ENCODE peak calls at places on chromosomes 11 and 22, in eight cellular contexts. W, M, C, A, E, P, X and S are unnamed samples.

GRCh38 chr22:21003782-21004181 is 1.9 kb upstream of the THAP7 start:
- DNase-seq in M (no peak), A (no peak), W (no peak), P (no peak), E (no peak), X (no peak), C (no peak), S (no peak)

GRCh38 chr22:30573594-30574094 is 821 bp downstream of the GAL3ST1 start:
- DNase-seq in A (no peak), W (no peak), E (no peak), P (no peak), C (no peak), X (peak; percentile 45), M (no peak), S (no peak)

GRCh38 chr11:46391578-46392420 is at the start of gene CHRM4:
- DNase-seq in X (no peak), E (peak; percentile 65), W (no peak), A (no peak), M (peak; percentile 51), P (no peak), C (peak; percentile 53), S (no peak)

GRCh38 chr11:76657139-76657823 is 13.3 kb downstream of the LRRC32 start:
- DNase-seq in C (peak; percentile 50), A (no peak), P (no peak), W (no peak), M (no peak), E (no peak), X (no peak), S (no peak)

GRCh38 chr11:108775324-108775723 is 110.5 kb downstream of the DDX10 start:
- DNase-seq in A (no peak), E (no peak), M (peak; percentile 3), C (no peak), X (no peak), P (no peak), W (no peak), S (no peak)

GRCh38 chr11:123325535-123325934 is 104.5 kb upstream of the GRAMD1B start:
- DNase-seq in X (no peak), P (no peak), W (no peak), E (no peak), C (no peak), A (no peak), M (no peak), S (no peak)

GRCh38 chr11:93236741-93237675 is 39.2 kb upstream of the SLC36A4 start:
- DNase-seq in C (no peak), A (no peak), X (no peak), W (no peak), P (no peak), M (peak; percentile 29), E (peak; percentile 50), S (no peak)

GRCh38 chr11:111372538-111372937 is 6.5 kb downstream of the POU2AF1 start:
- DNase-seq in A (no peak), X (no peak), E (no peak), M (no peak), C (no peak), P (no peak), W (no peak), S (no peak)

GRCh38 chr11:32671051-32671450 is 87.4 kb downstream of the EIF3M start:
- DNase-seq in C (no peak), M (no peak), A (no peak), W (no peak), X (no peak), P (no peak), E (no peak), S (no peak)

GRCh38 chr11:68751331-68751856 is at the start of gene TESMIN:
- DNase-seq in P (peak; percentile 89), W (peak; percentile 95), E (peak; percentile 89), X (peak; percentile 89), C (peak; percentile 84), A (no peak), M (peak; percentile 96), S (peak; percentile 82)

GRCh38 chr11:111913997-111914396 is 1.5 kb downstream of the HSPB2 start:
- DNase-seq in X (peak; percentile 69), P (no peak), M (no peak), C (peak; percentile 78), A (no peak), W (no peak), E (no peak), S (no peak)

GRCh38 chr11:2175659-2176058 is 4.0 kb upstream of the TH start:
- DNase-seq in P (no peak), M (peak; percentile 32), A (no peak), E (no peak), W (no peak), C (no peak), X (no peak), S (no peak)

GRCh38 chr22:35349368-35349703 is 31.6 kb upstream of the HMOX1 start:
- DNase-seq in A (no peak), P (no peak), C (no peak), E (no peak), X (no peak), W (no peak), M (no peak), S (no peak)

GRCh38 chr11:65640483-65641207 is 2.7 kb downstream of the SIPA1 start:
- DNase-seq in A (peak; percentile 50), E (no peak), C (no peak), M (no peak), P (peak; percentile 45), X (no peak), W (peak; percentile 48), S (no peak)

GRCh38 chr22:29327089-29327764 is 11.7 kb upstream of the RASL10A start:
- DNase-seq in X (no peak), C (no peak), M (no peak), W (no peak), A (no peak), P (no peak), E (no peak), S (no peak)

GRCh38 chr11:107916671-107917241 is 11.5 kb upstream of the RAB39A start:
- DNase-seq in P (peak; percentile 10), A (peak; percentile 13), X (no peak), W (peak; percentile 4), M (no peak), E (no peak), C (no peak), S (no peak)

GRCh38 chr11:89495951-89496350 is 4.8 kb upstream of the NOX4 start:
- DNase-seq in C (peak; percentile 70), X (peak; percentile 57), A (no peak), M (peak; percentile 5), E (peak; percentile 37), P (no peak), W (no peak), S (no peak)

GRCh38 chr22:46245515-46245914 is 4.6 kb downstream of the CDPF1 start:
- DNase-seq in M (no peak), C (no peak), A (no peak), W (no peak), X (peak; percentile 84), P (no peak), E (no peak), S (no peak)

GRCh38 chr11:6320411-6321207 is at the start of gene CAVIN3:
- DNase-seq in A (no peak), C (peak; percentile 94), M (peak; percentile 71), W (no peak), E (peak; percentile 51), X (peak; percentile 92), P (no peak), S (no peak)

GRCh38 chr11:120061036-120061760 is 76.7 kb downstream of the TRIM29 start:
- DNase-seq in A (no peak), P (no peak), M (peak; percentile 44), X (no peak), E (no peak), W (no peak), C (no peak), S (no peak)

GRCh38 chr22:28930357-28931007 is 47.1 kb downstream of the ZNRF3 start:
- DNase-seq in P (no peak), M (no peak), C (no peak), E (no peak), X (no peak), W (no peak), A (no peak), S (no peak)

DNA sequence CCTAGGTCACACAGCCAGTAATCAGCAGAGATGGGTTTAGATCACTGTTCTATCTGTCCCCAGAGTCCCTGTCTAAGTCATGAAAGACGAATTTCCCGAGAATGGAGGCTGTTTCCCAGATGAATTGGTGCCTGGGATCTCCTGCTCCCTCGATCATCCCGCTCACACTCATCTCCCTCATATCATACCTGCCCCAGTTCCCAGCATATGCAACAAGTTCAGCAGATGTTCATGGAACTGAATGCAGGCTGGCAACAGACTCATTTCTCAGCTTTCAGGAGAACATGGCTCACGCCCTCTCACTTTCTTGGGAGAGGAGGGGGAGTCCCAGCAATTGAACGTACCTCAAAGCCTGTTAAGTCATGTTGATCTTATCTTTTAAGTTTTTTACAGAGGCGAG is 22.1 kb downstream of the CD6 start:
- DNase-seq in A (no peak), M (no peak), X (no peak), P (no peak), E (no peak), C (no peak), W (no peak), S (no peak)
- H3K27ac ChIP-seq in A (no peak overlapping the region), M (no peak overlapping the region), X (no peak overlapping the region), P (peak overlapping the region; percentile 36), E (no peak overlapping the region), C (no peak overlapping the region), W (peak overlapping the region; percentile 22), S (no peak overlapping the region)

DNA sequence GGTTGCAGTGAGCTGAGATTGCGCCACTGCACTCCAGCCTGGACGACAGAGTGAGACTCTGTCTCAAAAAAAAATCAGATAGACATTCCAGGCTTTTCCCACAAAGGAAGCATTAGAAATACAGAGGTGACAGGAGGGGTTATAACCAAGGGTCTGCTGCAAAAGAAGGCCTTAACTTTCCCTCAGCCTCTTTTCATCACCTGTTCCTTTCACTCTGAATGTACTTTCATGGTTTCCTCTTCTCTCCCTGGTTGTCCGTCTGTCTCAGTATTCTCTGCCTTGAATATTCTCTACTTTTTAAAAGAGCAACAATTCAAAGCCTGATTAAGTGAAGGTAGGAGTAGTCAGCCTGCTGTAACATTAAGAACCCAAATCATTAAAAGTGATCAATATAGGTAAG is 50.2 kb downstream of the CELF1 start:
- DNase-seq in M (no peak), A (no peak), C (no peak), P (no peak), X (no peak), W (no peak), E (no peak), S (no peak)
- H3K27ac ChIP-seq in M (peak overlapping the region; percentile 20), A (no peak overlapping the region), C (no peak overlapping the region), P (no peak overlapping the region), X (peak overlapping the region; percentile 51), W (no peak overlapping the region), E (no peak overlapping the region), S (no peak overlapping the region)

DNA sequence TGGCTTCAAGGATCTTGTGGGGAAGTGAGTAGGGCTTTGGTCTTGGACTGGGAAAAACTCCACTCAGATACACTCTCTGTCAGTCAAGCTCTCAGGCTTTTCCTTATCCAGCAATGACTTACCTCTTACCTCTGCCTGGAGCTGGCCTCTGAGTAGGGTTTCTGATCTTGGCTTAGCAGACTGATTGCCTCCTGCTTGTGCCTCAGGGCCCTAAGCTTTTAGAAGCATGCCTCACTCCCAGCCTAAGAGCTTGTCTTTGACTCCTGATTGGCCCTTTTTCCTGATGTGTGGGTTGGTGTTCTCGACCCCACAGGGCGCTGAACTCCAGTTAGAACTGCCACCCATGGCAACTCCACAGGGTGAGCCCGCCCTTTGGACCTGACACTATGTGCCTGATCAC is 275.0 kb downstream of the ST3GAL4 start:
- DNase-seq in C (no peak), M (no peak), W (no peak), P (no peak), X (no peak), A (no peak), E (no peak), S (no peak)
- H3K27ac ChIP-seq in C (no peak overlapping the region), M (no peak overlapping the region), W (no peak overlapping the region), P (no peak overlapping the region), X (no peak overlapping the region), A (no peak overlapping the region), E (no peak overlapping the region), S (no peak overlapping the region)

GRCh38 chr22:32543020-32543357 is 68.4 kb downstream of the FBXO7 start:
- DNase-seq in A (no peak), P (no peak), E (no peak), C (no peak), W (no peak), X (no peak), M (no peak), S (no peak)
- H3K27ac ChIP-seq in A (no peak overlapping the region), P (no peak overlapping the region), E (no peak overlapping the region), C (peak overlapping the region; percentile 59), W (no peak overlapping the region), X (peak overlapping the region; percentile 55), M (no peak overlapping the region), S (no peak overlapping the region)